ENCODE peak calls at places on chromosomes 13 and 19, in nine cellular contexts. J is ureter, S is stomach, N is amniotic stem cell, G is fibroblast of mammary gland, A is GDM1, E is colonic mucosa, P is cardiac fibroblast, U is fibroblast of pulmonary artery. X is an unnamed sample.

GRCh38 chr13:82224806-82225205 is 1657.5 kb downstream of the SLITRK1 start:
- DNase-seq in U (no peak), J (no peak), G (no peak), P (no peak), A (no peak), S (no peak), E (no peak), N (no peak), X (no peak)

GRCh38 chr13:72599148-72599743 is 128.2 kb downstream of the MZT1 start:
- DNase-seq in G (no peak), N (no peak), E (no peak), A (no peak), P (no peak), S (no peak), J (no peak), U (no peak), X (no peak)

GRCh38 chr19:15702590-15702930 is 25.3 kb upstream of the OR10H2 start:
- DNase-seq in U (peak), A (no peak), S (peak), J (peak), N (no peak), E (peak), P (peak), G (peak), X (no peak)

GRCh38 chr13:90415902-90416301 is 931.6 kb upstream of the MIR17HG start:
- DNase-seq in A (no peak), J (no peak), U (no peak), E (no peak), G (no peak), S (no peak), P (no peak), N (no peak), X (no peak)

GRCh38 chr19:4139614-4140236 is 13.7 kb upstream of the CREB3L3 start:
- DNase-seq in P (peak), J (peak), U (peak), S (peak), E (peak), N (no peak), G (peak), A (peak), X (peak)

GRCh38 chr19:17863520-17864182 is 3.9 kb downstream of the RPL18A start:
- DNase-seq in N (no peak), S (no peak), U (no peak), G (no peak), P (no peak), E (no peak), J (no peak), A (no peak), X (no peak)

GRCh38 chr19:30373593-30373992 is 1.4 kb downstream of the ZNF536 start:
- DNase-seq in P (no peak), A (no peak), S (peak), G (no peak), E (no peak), U (no peak), J (no peak), N (no peak), X (no peak)

GRCh38 chr13:99496322-99497142 is 4.7 kb upstream of the TM9SF2 start:
- DNase-seq in S (peak), E (peak), J (peak), N (no peak), A (peak), G (peak), P (peak), U (peak), X (peak)

GRCh38 chr13:49248433-49249002 is 793 bp downstream of the CDADC1 start:
- DNase-seq in G (peak), N (no peak), S (no peak), J (peak), A (no peak), U (no peak), E (no peak), P (peak), X (peak)

GRCh38 chr19:14248578-14249011 is 42.6 kb upstream of the ADGRL1 start:
- DNase-seq in G (peak), E (peak), S (no peak), U (peak), J (peak), P (no peak), A (peak), N (no peak), X (no peak)

GRCh38 chr13:22176968-22177545 is 506.2 kb downstream of the FGF9 start:
- DNase-seq in U (no peak), S (no peak), N (no peak), A (no peak), G (no peak), E (no peak), J (no peak), P (no peak), X (no peak)

GRCh38 chr13:111178417-111178816 is 63.3 kb downstream of the ARHGEF7 start:
- DNase-seq in G (no peak), A (no peak), U (no peak), N (no peak), S (no peak), E (no peak), J (no peak), P (peak), X (peak)

GRCh38 chr13:93959796-93960533 is 519.5 kb downstream of the DCT start:
- DNase-seq in N (no peak), G (peak), A (no peak), E (no peak), J (no peak), U (no peak), S (no peak), P (peak), X (no peak)

GRCh38 chr13:72221276-72221962 is 354.4 kb upstream of the DACH1 start:
- DNase-seq in G (no peak), A (peak), S (no peak), E (peak), J (no peak), U (peak), P (peak), N (no peak), X (no peak)

GRCh38 chr13:110815471-110816204 is 99.2 kb downstream of the ANKRD10 start:
- DNase-seq in N (no peak), E (no peak), J (no peak), U (no peak), S (no peak), G (no peak), P (no peak), A (no peak), X (no peak)

GRCh38 chr19:11338569-11339253 is 746 bp downstream of the RAB3D start:
- DNase-seq in J (no peak), S (no peak), U (no peak), E (peak), A (no peak), N (no peak), P (no peak), G (no peak), X (no peak)

GRCh38 chr13:113437408-113438010 is 15.8 kb downstream of the ADPRHL1 start:
- DNase-seq in E (no peak), G (no peak), P (peak), U (no peak), N (no peak), A (no peak), S (peak), J (no peak), X (no peak)

GRCh38 chr13:33146843-33147611 is 130.8 kb downstream of the KL start:
- DNase-seq in G (no peak), S (no peak), U (no peak), P (no peak), E (no peak), A (no peak), N (no peak), J (no peak), X (no peak)

GRCh38 chr19:12773571-12773970 is 1.8 kb downstream of the HOOK2 start:
- DNase-seq in S (no peak), U (peak), P (peak), J (no peak), E (no peak), N (no peak), G (peak), A (no peak), X (peak)

GRCh38 chr19:50639121-50640112 is at the start of gene SYT3:
- DNase-seq in S (peak), N (no peak), U (peak), J (no peak), G (peak), P (peak), E (no peak), A (peak), X (no peak)

GRCh38 chr13:26460652-26461051 is 96.8 kb upstream of the WASF3 start:
- DNase-seq in A (no peak), U (peak), P (peak), G (peak), J (no peak), E (no peak), N (no peak), S (peak), X (no peak)

GRCh38 chr19:49447485-49448431 is 3.9 kb downstream of the PIH1D1 start:
- DNase-seq in P (no peak), N (no peak), A (peak), J (no peak), E (peak), U (peak), S (no peak), G (peak), X (no peak)

GRCh38 chr13:112867301-112867711 is 101.7 kb upstream of the MCF2L start:
- DNase-seq in J (no peak), S (no peak), G (no peak), P (no peak), N (no peak), E (no peak), A (no peak), U (no peak), X (no peak)

GRCh38 chr13:44197791-44198770 is 175.5 kb upstream of the SERP2 start:
- DNase-seq in G (no peak), E (no peak), P (no peak), S (no peak), A (no peak), J (no peak), U (peak), N (no peak), X (no peak)

GRCh38 chr13:71524245-71525002 is 342.6 kb downstream of the DACH1 start:
- DNase-seq in G (no peak), S (no peak), U (no peak), J (no peak), N (no peak), E (no peak), P (peak), A (no peak), X (no peak)